ENCODE peak calls at places on chromosome 7, in six cellular contexts. R is A549, J is adrenal gland, O is sigmoid colon, P is tibial nerve, U is IMR-90. C is an unnamed sample.

GRCh38 chr7:78161781-78162180 is 363.2 kb downstream of the PHTF2 start:
- DNase-seq in P (no peak), J (no peak), U (no peak), O (no peak), R (no peak), C (no peak)

GRCh38 chr7:45708046-45708950 is 134.1 kb downstream of the ADCY1 start:
- DNase-seq in U (no peak), P (no peak), O (peak), J (no peak), R (no peak), C (no peak)

GRCh38 chr7:2521952-2522591 is 2.5 kb downstream of the LFNG start:
- DNase-seq in J (no peak), O (no peak), P (no peak), R (peak), U (no peak), C (no peak)

GRCh38 chr7:55140221-55140980 is 121.6 kb downstream of the EGFR start:
- DNase-seq in U (peak), P (no peak), O (peak), R (no peak), J (no peak), C (no peak)

GRCh38 chr7:54813398-54813797 is 54.4 kb upstream of the SEC61G start:
- DNase-seq in O (no peak), R (no peak), U (no peak), J (no peak), P (peak), C (no peak)

GRCh38 chr7:114243019-114243507 is 171.6 kb upstream of the FOXP2 start:
- DNase-seq in O (no peak), J (no peak), R (no peak), P (no peak), U (no peak), C (no peak)

GRCh38 chr7:128192497-128193142 is 48.5 kb upstream of the LEP start:
- DNase-seq in P (no peak), J (no peak), R (no peak), O (peak), U (no peak), C (no peak)

GRCh38 chr7:136925556-136925955 is 57.1 kb downstream of the CHRM2 start:
- DNase-seq in P (no peak), J (no peak), U (peak), R (no peak), O (no peak), C (no peak)

GRCh38 chr7:112080974-112081373 is 125.2 kb downstream of the DOCK4 start:
- DNase-seq in U (peak), O (no peak), P (no peak), J (peak), R (peak), C (no peak)

GRCh38 chr7:50771120-50772002 is 11.3 kb downstream of the GRB10 start:
- DNase-seq in R (no peak), P (no peak), J (no peak), O (no peak), U (no peak), C (no peak)

DNA sequence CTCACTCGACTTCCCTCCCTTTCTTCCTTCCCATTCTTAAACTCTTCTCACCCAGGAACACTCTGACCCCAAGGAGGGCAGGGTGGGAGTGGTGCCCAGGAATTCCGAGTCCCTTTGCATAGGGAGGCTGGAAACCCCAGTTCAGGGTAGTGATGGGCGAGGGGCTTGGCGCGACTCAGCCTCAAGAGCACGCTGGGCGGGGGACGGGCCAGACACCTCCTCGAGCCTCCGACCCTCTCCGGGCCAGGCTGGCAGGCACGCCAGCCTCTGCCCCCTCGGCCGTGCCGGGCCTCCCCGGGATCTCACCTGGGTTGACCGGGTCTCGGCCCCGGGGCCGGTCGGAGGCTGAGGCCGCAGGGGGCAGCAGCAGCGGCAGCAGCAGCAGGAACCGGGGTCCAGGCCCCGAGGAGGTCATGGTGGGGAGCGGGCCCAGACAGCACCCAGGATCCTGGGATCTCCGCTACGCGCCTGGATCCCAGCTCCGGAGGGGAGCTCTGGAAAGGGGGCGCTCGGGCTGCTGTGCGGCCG is 457 bp downstream of the PLOD3 start:
- DNase-seq in R (no peak), U (no peak), J (peak), O (no peak), P (no peak), C (peak)
- TF ChIP-seq POLR2A in R (no peak), U (no peak), J (no peak), O (no peak), P (no peak), C (no peak)

GRCh38 chr7:30931161-30931926 is 19.7 kb downstream of the AQP1 start:
- DNase-seq in U (no peak), O (peak), J (peak), P (no peak), R (no peak), C (no peak)
- TF ChIP-seq POLR2A in U (no peak), O (no peak), J (no peak), P (no peak), R (no peak), C (no peak)

GRCh38 chr7:15885678-15886077 is 199.2 kb upstream of the MEOX2 start:
- DNase-seq in O (no peak), R (no peak), J (no peak), U (no peak), P (no peak), C (no peak)

GRCh38 chr7:15888090-15888489 is 201.6 kb upstream of the MEOX2 start:
- DNase-seq in U (no peak), J (no peak), O (no peak), R (no peak), P (no peak), C (no peak)

GRCh38 chr7:15889501-15889900 is 203.0 kb upstream of the MEOX2 start:
- DNase-seq in P (peak), O (no peak), R (peak), U (no peak), J (no peak), C (peak)

GRCh38 chr7:15886626-15887025 is 200.1 kb upstream of the MEOX2 start:
- DNase-seq in R (no peak), P (no peak), O (no peak), U (no peak), J (no peak), C (no peak)

DNA sequence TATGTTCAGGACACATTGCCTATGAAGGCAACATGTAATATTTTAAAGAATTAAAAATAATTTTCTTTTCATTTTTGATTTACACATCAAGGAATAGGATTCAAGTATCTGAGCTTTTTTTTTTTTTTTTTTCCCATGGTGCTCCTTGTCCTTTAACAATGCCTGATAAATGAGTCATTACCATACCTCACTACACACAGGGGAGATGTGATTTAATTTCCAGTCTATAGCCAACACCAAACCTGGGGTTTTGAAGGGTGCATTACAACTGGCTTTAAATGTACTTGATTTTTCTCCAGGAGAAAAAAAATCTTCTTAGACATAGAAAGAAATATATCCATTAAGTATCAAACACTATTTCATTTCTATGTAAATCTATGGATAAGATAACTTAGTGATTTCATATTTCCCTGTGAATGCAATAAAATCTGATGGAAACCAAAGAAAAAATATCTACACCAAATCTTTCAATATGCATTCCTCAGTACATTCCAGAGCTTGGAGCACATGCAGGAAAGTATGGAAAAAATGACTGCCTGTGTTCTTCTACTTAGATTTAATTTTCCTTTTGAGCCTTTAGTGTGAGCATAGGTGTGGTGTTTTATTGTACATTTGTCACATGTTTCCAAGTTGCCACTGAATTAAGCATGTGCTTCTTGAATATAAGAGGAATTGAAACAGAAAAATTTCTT is 204.8 kb upstream of the MEOX2 start:
- DNase-seq in P (no peak), R (no peak), U (peak), O (no peak), J (no peak), C (no peak)
- TF ChIP-seq POLR2A in P (no peak), R (no peak), U (no peak), O (no peak), J (no peak), C (no peak)

DNA sequence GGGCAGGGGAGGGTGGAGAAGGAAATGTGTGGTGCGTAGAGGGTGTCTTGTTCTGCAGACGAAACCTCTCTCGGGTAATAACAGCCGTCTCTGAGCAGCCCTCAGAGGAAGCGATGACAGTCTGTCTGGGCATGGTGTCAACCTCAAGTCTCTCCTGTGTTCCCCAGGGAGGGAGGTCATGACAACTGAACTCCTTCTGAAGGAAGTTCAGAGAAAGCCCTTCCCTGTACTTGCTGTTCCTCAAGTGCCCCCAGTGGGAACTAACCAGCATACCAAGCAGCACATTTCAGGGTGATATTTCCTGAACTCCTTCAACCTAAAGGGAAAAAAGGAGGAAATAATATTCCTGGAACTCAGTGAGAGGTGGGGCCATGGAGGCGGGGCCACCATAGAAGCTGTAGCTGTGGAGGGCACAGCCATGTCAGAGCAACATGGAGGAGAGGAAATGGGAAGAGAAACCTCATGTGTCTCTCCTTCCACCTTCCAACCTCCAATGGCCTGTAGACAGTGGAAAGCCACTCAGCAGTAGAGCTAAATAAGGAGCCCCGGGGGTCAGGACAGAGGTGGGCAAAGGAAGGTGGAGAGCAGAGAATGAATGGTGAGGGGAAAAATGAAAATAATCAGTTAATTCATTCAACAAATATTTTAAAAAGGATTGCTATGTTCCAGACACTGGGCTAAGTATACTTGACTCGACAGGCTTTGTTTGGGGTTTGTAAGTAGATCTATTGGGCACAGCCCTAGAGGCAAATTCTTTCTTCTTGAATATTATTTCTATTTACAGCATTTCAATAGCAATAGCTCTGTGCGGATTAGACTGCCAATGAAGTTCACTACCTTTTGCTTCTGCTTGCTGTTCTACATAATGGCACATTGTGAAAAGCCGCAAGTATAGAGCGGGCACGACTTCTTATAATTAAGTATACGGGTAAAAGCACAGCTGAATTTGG is 61.0 kb upstream of the AOAH start:
- DNase-seq in U (no peak), R (no peak), J (peak), P (peak), O (peak), C (no peak)
- TF ChIP-seq POLR2A in U (no peak), R (no peak), J (no peak), P (no peak), O (no peak), C (no peak)

DNA sequence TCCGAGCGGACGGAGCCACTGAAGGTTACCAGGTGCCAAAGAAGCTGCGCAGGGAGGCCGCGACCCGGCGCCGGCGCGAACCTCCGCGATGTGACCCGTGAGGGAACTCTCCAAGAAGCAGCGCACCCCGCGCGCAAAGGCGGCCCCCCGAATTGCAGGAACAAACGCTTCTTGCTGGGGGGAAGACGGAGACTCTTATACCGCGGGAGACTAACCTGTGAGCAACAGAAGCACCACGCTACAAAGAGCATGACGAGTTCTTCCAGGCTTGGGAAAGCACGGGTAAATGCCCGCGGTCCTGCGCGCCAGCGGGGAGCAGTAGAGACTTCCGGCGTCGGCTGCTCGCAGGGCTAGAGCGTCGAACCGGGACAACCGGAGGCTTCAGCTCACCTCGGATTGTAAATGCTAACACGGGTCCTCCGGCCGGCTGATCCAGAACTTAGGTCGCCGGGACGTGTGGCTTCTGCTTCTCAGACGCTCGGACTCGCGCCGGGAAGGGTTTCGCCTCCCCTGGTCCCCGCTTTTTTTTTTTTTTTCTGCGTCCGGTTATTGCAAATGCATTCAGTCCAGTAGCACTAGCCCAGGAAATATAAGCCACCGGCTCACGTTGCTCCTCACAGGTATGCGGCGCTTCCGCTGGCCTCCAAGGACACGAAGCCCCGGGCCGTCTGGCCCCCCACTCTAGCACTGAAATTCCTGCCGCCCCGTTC is at the start of gene COA1:
- DNase-seq in J (peak), R (peak), P (peak), O (peak), U (peak), C (peak)
- TF ChIP-seq POLR2A in J (peak), R (peak), P (peak), O (peak), U (peak), C (peak)

GRCh38 chr7:44490351-44491200 is at the start of gene NUDCD3:
- DNase-seq in R (peak), O (peak), J (peak), P (peak), U (peak), C (peak)
- TF ChIP-seq POLR2A in R (peak), O (no peak), J (peak), P (peak), U (peak), C (peak)

GRCh38 chr7:66075590-66076458 is at the start of gene ASL:
- DNase-seq in J (peak), O (peak), U (peak), R (peak), P (peak), C (peak)

GRCh38 chr7:66082886-66083415 is 7.3 kb downstream of the ASL start:
- DNase-seq in P (no peak), U (no peak), O (no peak), R (no peak), J (no peak), C (no peak)

GRCh38 chr7:66076459-66077329 is 1.1 kb downstream of the ASL start:
- DNase-seq in U (no peak), P (no peak), O (no peak), R (peak), J (no peak), C (peak)

GRCh38 chr7:66082083-66082482 is 6.5 kb downstream of the ASL start:
- DNase-seq in O (peak), J (no peak), P (no peak), R (no peak), U (no peak), C (no peak)

GRCh38 chr7:66078067-66078466 is 2.4 kb downstream of the ASL start:
- DNase-seq in P (no peak), O (no peak), R (no peak), J (no peak), U (no peak), C (no peak)
- TF ChIP-seq POLR2A in P (no peak), O (no peak), R (no peak), J (no peak), U (no peak), C (no peak)

GRCh38 chr7:88226886-88227516 is 7.2 kb upstream of the SRI start:
- DNase-seq in U (peak), O (no peak), P (no peak), R (peak), J (no peak), C (no peak)
- TF ChIP-seq POLR2A in U (no peak), O (no peak), P (no peak), R (no peak), J (no peak), C (no peak)

DNA sequence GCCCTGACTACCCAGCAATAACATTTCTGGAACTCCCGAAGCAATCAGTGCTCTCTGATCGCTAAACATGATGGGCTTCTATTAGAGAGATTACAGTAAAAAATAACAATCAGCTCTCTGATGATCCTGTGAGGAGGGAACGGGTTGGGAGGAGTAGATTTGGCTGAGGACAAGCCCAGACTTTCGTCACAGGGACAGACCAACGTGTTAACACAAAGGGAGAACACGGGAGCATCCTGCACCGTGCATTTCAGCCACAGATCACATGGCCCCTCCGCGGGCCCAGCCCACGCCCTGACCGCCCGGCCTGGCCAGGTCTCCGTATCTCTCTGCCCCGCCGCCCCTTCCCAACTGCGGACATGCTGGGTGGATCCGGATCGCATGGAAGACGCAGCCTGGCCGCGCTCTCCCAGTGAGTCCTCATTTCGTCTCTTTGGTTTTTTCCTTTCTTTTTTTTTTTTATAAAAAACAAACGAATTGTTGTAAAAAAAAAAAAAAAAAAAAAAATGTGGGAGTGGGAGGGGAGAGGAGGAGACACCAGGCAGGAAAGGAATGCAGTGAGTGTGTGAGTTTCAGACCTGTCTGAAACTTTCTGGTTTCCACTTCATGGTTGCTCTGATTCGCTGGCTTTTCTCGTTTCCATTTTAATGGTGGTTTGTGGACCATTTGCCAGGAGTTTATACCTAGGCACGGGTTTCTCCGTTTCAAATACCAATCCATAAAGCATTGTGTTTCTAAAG is 94.9 kb upstream of the AGBL3 start:
- DNase-seq in O (peak), U (peak), J (peak), P (peak), R (peak), C (peak)
- TF ChIP-seq POLR2A in O (no peak), U (no peak), J (peak), P (peak), R (peak), C (no peak)